ENCODE peak calls at places on chromosomes 3 and 15, in five cellular contexts. S is posterior vena cava; R is left colon; A is stimulated activated naive B cell treated with anti-CD40 and anti-IgM and Interleukin-4, amounts not matched to agents 10 μg/mL and 1 μg/mL and 100 μg/mL, for 72 hours; U is mammary epithelial cell. W is an unnamed sample.

GRCh38 chr3:192907784-192908183 is 9.9 kb downstream of the MB21D2 start:
- DNase-seq in S (no peak), R (no peak), A (no peak), U (peak), W (no peak)

GRCh38 chr15:36960947-36961227 is 139.5 kb downstream of the MEIS2 start:
- DNase-seq in S (no peak), R (no peak), A (no peak), U (no peak), W (no peak)

GRCh38 chr3:49020335-49021212 is 1.3 kb upstream of the NDUFAF3 start:
- DNase-seq in S (peak), R (peak), A (peak), U (no peak), W (peak)

GRCh38 chr15:98904466-98905048 is 103.0 kb downstream of the PGPEP1L start:
- DNase-seq in S (no peak), R (no peak), A (no peak), U (peak), W (no peak)

GRCh38 chr3:38479431-38480092 is 16.6 kb upstream of the EXOG start:
- DNase-seq in S (peak), R (peak), A (no peak), U (peak), W (peak)

GRCh38 chr3:69385033-69385722 is 710 bp downstream of the FRMD4B start:
- DNase-seq in S (no peak), R (no peak), A (no peak), U (no peak), W (no peak)

GRCh38 chr3:27976933-27977332 is 254.8 kb upstream of the EOMES start:
- DNase-seq in S (no peak), R (no peak), A (no peak), U (peak), W (no peak)

GRCh38 chr15:72312605-72313447 is 7.1 kb downstream of the CELF6 start:
- DNase-seq in S (peak), R (peak), A (peak), U (peak), W (peak)

GRCh38 chr15:57611119-57611518 is 19.4 kb downstream of the MYZAP start:
- DNase-seq in S (no peak), R (no peak), A (no peak), U (no peak), W (no peak)

GRCh38 chr15:62324382-62324781 is 159.3 kb upstream of the C2CD4B start:
- DNase-seq in S (no peak), R (no peak), A (no peak), U (no peak), W (no peak)

GRCh38 chr3:99902091-99902490 is 84.4 kb downstream of the CMSS1 start:
- DNase-seq in S (no peak), R (no peak), A (no peak), U (peak), W (no peak)

GRCh38 chr3:34938784-34939183 is 700.5 kb upstream of the ARPP21 start:
- DNase-seq in S (no peak), R (no peak), A (no peak), U (no peak), W (no peak)

GRCh38 chr15:64720188-64720587 is 55.2 kb downstream of the RBPMS2 start:
- DNase-seq in S (no peak), R (no peak), A (no peak), U (no peak), W (no peak)

GRCh38 chr15:44712108-44713005 is 1.0 kb downstream of the B2M start:
- DNase-seq in S (peak), R (peak), A (peak), U (peak), W (peak)

GRCh38 chr3:107699682-107700081 is 176.9 kb downstream of the BBX start:
- DNase-seq in S (no peak), R (no peak), A (no peak), U (peak), W (no peak)

GRCh38 chr3:43515970-43516369 is 105.8 kb downstream of the ANO10 start:
- DNase-seq in S (no peak), R (no peak), A (no peak), U (no peak), W (no peak)

GRCh38 chr3:6179761-6180160 is 681.2 kb upstream of the GRM7 start:
- DNase-seq in S (no peak), R (no peak), A (no peak), U (no peak), W (no peak)

GRCh38 chr3:64316971-64317370 is 91.7 kb upstream of the PRICKLE2 start:
- DNase-seq in S (no peak), R (no peak), A (no peak), U (peak), W (no peak)

GRCh38 chr15:42154576-42155355 is 1.7 kb downstream of the PLA2G4F start:
- DNase-seq in S (no peak), R (no peak), A (no peak), U (peak), W (no peak)

GRCh38 chr3:169311366-169311765 is 352.1 kb downstream of the MECOM start:
- DNase-seq in S (no peak), R (no peak), A (no peak), U (no peak), W (no peak)

GRCh38 chr3:182795383-182795782 is 2.1 kb downstream of the ATP11B start:
- DNase-seq in S (no peak), R (peak), A (no peak), U (peak), W (no peak)

GRCh38 chr3:160801386-160802118 is 45.5 kb downstream of the PPM1L start:
- DNase-seq in S (no peak), R (peak), A (peak), U (no peak), W (no peak)

GRCh38 chr3:148614463-148614862 is 83.2 kb upstream of the AGTR1 start:
- DNase-seq in S (no peak), R (no peak), A (no peak), U (no peak), W (no peak)

GRCh38 chr3:71130516-71131384 is 452.8 kb downstream of the FOXP1 start:
- DNase-seq in S (no peak), R (peak), A (peak), U (peak), W (peak)

GRCh38 chr3:69161587-69162196 is 39.3 kb upstream of the LMOD3 start:
- DNase-seq in S (no peak), R (peak), A (peak), U (peak), W (peak)

GRCh38 chr3:186267758-186268157 is 94.3 kb downstream of the DGKG start:
- DNase-seq in S (no peak), R (no peak), A (no peak), U (no peak), W (no peak)

GRCh38 chr3:63296249-63296648 is 18.1 kb downstream of the SYNPR start:
- DNase-seq in S (no peak), R (no peak), A (no peak), U (no peak), W (no peak)

GRCh38 chr3:128523591-128523990 is 30.6 kb upstream of the GATA2 start:
- DNase-seq in S (no peak), R (no peak), A (no peak), U (no peak), W (no peak)

GRCh38 chr15:70826634-70827033 is 27.3 kb downstream of the LARP6 start:
- DNase-seq in S (no peak), R (no peak), A (no peak), U (peak), W (no peak)

GRCh38 chr3:95240395-95240794 is 1177.5 kb downstream of the NSUN3 start:
- DNase-seq in S (no peak), R (no peak), A (no peak), U (no peak), W (no peak)

GRCh38 chr3:57659810-57660439 is 33.0 kb downstream of the DENND6A start:
- DNase-seq in S (no peak), R (no peak), A (no peak), U (peak), W (no peak)

W was measured in memory B cell.